ENCODE peak calls at places on chromosomes 13 and 19, in ten cellular contexts. G, Y, X, Q, P, N, U, M, F and C are unnamed samples.

GRCh38 chr19:29404951-29405727 is 120.7 kb upstream of the VSTM2B start:
- DNase-seq in M (peak; percentile 9), N (no peak), F (no peak), G (peak; percentile 80), X (no peak), Y (no peak), Q (no peak), U (no peak), P (no peak), C (no peak)

GRCh38 chr19:46020819-46021125 is 2.1 kb downstream of the PGLYRP1 start:
- DNase-seq in N (no peak), P (no peak), F (no peak), Q (peak; percentile 21), G (no peak), X (no peak), Y (no peak), U (no peak), M (no peak), C (no peak)

GRCh38 chr19:7645656-7646425 is 8.9 kb downstream of the STXBP2 start:
- DNase-seq in N (no peak), U (no peak), M (no peak), Y (no peak), Q (no peak), G (no peak), X (no peak), P (no peak), F (no peak), C (no peak)

GRCh38 chr13:105971312-105971711 is 564.1 kb downstream of the EFNB2 start:
- DNase-seq in Y (no peak), F (no peak), U (no peak), N (no peak), X (no peak), G (no peak), M (no peak), P (no peak), Q (no peak), C (no peak)

GRCh38 chr13:25733696-25734435 is 317.9 kb downstream of the SHISA2 start:
- DNase-seq in X (no peak), Y (no peak), P (no peak), G (no peak), N (no peak), F (no peak), Q (no peak), M (no peak), U (no peak), C (no peak)

GRCh38 chr13:99953138-99953755 is 18.3 kb downstream of the ZIC5 start:
- DNase-seq in M (no peak), U (no peak), X (no peak), P (no peak), N (no peak), Y (no peak), G (no peak), F (no peak), Q (no peak), C (no peak)

GRCh38 chr13:30103161-30103858 is 204.0 kb downstream of the KATNAL1 start:
- DNase-seq in F (no peak), Y (no peak), Q (no peak), U (no peak), G (no peak), M (no peak), N (no peak), P (no peak), X (no peak), C (no peak)

GRCh38 chr19:18764591-18765051 is 26.5 kb downstream of the COMP start:
- DNase-seq in N (no peak), M (no peak), P (no peak), Q (no peak), Y (no peak), U (no peak), G (no peak), X (no peak), F (no peak), C (no peak)

GRCh38 chr13:46586766-46587509 is 34.0 kb downstream of the LRCH1 start:
- DNase-seq in M (no peak), F (no peak), Q (no peak), G (no peak), P (no peak), X (no peak), U (no peak), N (no peak), Y (no peak), C (no peak)

GRCh38 chr19:8396185-8396562 is 6.0 kb downstream of the RAB11B start:
- DNase-seq in F (no peak), X (no peak), U (no peak), M (no peak), G (no peak), Y (no peak), Q (no peak), N (no peak), P (no peak), C (no peak)

GRCh38 chr13:94431569-94431968 is 47.9 kb downstream of the DCT start:
- DNase-seq in P (no peak), U (no peak), M (no peak), Q (no peak), X (no peak), F (peak; percentile 60), Y (no peak), N (no peak), G (no peak), C (no peak)

GRCh38 chr19:20278342-20278741 is 111.3 kb downstream of the ZNF486 start:
- DNase-seq in Q (no peak), X (no peak), P (no peak), U (peak; percentile 50), Y (no peak), M (no peak), F (peak; percentile 19), G (no peak), N (no peak), C (no peak)